ENCODE peak calls at places on chromosomes 16 and 17, in ten cellular contexts. R is heart left ventricle, V is gastrocnemius medialis, F is suprapubic skin, S is transverse colon, Z is GM12878, P is IMR-90, G is thyroid gland, M is adrenal gland, W is body of pancreas. N is an unnamed sample.
A peak's percentile ranks its signal among the peaks of the same experiment; 100 is the strongest.

GRCh38 chr17:62676231-62676943 is 48.9 kb downstream of the MRC2 start:
- DNase-seq in V (no peak), M (no peak), F (no peak), G (no peak), Z (no peak), W (no peak), R (no peak), P (no peak), S (no peak), N (no peak)

GRCh38 chr17:45022655-45023339 is 28.6 kb downstream of the DCAKD start:
- DNase-seq in V (no peak), Z (peak; percentile 45), M (no peak), S (no peak), G (no peak), W (no peak), R (no peak), P (no peak), F (no peak), N (no peak)

GRCh38 chr17:5291683-5292082 is 9.6 kb downstream of the RABEP1 start:
- DNase-seq in F (no peak), G (no peak), W (no peak), V (no peak), P (no peak), R (no peak), M (no peak), Z (no peak), S (no peak), N (no peak)

GRCh38 chr17:29154516-29155234 is 25.5 kb downstream of the MYO18A start:
- DNase-seq in Z (no peak), V (no peak), F (no peak), R (peak; percentile 63), W (peak; percentile 39), M (peak; percentile 66), S (no peak), G (no peak), P (no peak), N (peak; percentile 73)

GRCh38 chr16:84832488-84833141 is 12.8 kb downstream of the CRISPLD2 start:
- DNase-seq in P (peak; percentile 100), R (peak; percentile 91), V (peak; percentile 94), W (peak; percentile 54), Z (no peak), M (peak; percentile 54), G (peak; percentile 47), S (peak; percentile 78), F (peak; percentile 93), N (peak; percentile 65)

GRCh38 chr17:81471804-81472456 is 40.7 kb downstream of the ACTG1 start:
- DNase-seq in Z (no peak), M (no peak), V (peak; percentile 64), G (peak; percentile 64), P (no peak), S (peak; percentile 62), R (no peak), W (peak; percentile 43), F (peak; percentile 91), N (peak; percentile 66)

GRCh38 chr17:34581446-34582184 is 2.2 kb downstream of the TMEM132E start:
- DNase-seq in Z (no peak), S (no peak), R (no peak), P (no peak), F (no peak), W (no peak), M (no peak), G (no peak), V (no peak), N (no peak)

GRCh38 chr16:84841787-84842300 is 22.1 kb downstream of the CRISPLD2 start:
- DNase-seq in Z (no peak), M (no peak), G (peak; percentile 91), R (no peak), F (peak; percentile 62), W (peak; percentile 72), P (no peak), V (no peak), S (peak; percentile 83), N (peak; percentile 72)

GRCh38 chr16:71794018-71794417 is 14.6 kb downstream of the AP1G1 start:
- DNase-seq in G (no peak), F (no peak), Z (no peak), P (no peak), M (no peak), V (no peak), R (no peak), S (no peak), W (no peak), N (no peak)

GRCh38 chr16:12511308-12511707 is 292.4 kb downstream of the CPPED1 start:
- DNase-seq in S (no peak), Z (no peak), V (no peak), P (no peak), G (no peak), R (no peak), F (no peak), W (no peak), M (no peak), N (no peak)

GRCh38 chr17:42227849-42228696 is 33.8 kb upstream of the GHDC start:
- DNase-seq in R (no peak), S (no peak), W (no peak), M (no peak), Z (no peak), G (no peak), F (no peak), V (peak; percentile 34), P (peak; percentile 58), N (no peak)

GRCh38 chr16:6018848-6019489 is 921.4 kb upstream of the EEF2KMT start:
- DNase-seq in Z (no peak), G (no peak), P (no peak), V (no peak), R (no peak), W (no peak), M (no peak), F (no peak), S (no peak), N (no peak)

GRCh38 chr17:73323622-73324455 is 12.0 kb upstream of the CDC42EP4 start:
- DNase-seq in P (peak; percentile 58), W (no peak), R (no peak), G (peak; percentile 24), M (no peak), V (no peak), Z (no peak), F (peak; percentile 83), S (no peak), N (no peak)

GRCh38 chr17:27294689-27295630 is 1.0 kb downstream of the WSB1 start:
- DNase-seq in P (peak; percentile 83), S (peak; percentile 76), V (peak; percentile 64), Z (peak; percentile 66), W (peak; percentile 68), G (peak; percentile 67), M (peak; percentile 81), R (peak; percentile 60), F (peak; percentile 74), N (no peak)

GRCh38 chr17:69325518-69326301 is 1.2 kb downstream of the ABCA5 start:
- DNase-seq in F (no peak), V (no peak), P (no peak), M (peak; percentile 9), Z (no peak), G (no peak), R (no peak), S (peak; percentile 46), W (peak; percentile 45), N (no peak)
- H3K4me3 ChIP-seq in F (peak overlapping the region; percentile 84), V (peak overlapping the region; percentile 93), P (no peak overlapping the region), M (no peak overlapping the region), Z (peak overlapping the region; percentile 76), G (peak overlapping the region; percentile 57), R (peak overlapping the region; percentile 81), S (peak overlapping the region; percentile 67), W (peak overlapping the region; percentile 89), N (peak overlapping the region; percentile 82)

GRCh38 chr16:2771496-2772402 is 5.3 kb downstream of the ELOB start:
- DNase-seq in V (no peak), W (peak; percentile 10), M (no peak), R (no peak), G (no peak), P (no peak), Z (no peak), S (no peak), F (no peak), N (no peak)

GRCh38 chr16:2770781-2771111 is 6.3 kb downstream of the ELOB start:
- DNase-seq in W (no peak), P (no peak), F (no peak), M (no peak), S (no peak), V (no peak), R (no peak), Z (no peak), G (no peak), N (no peak)

GRCh38 chr16:2769100-2769529 is 8.0 kb downstream of the ELOB start:
- DNase-seq in G (no peak), W (no peak), V (no peak), S (no peak), P (no peak), M (no peak), F (no peak), Z (no peak), R (no peak), N (no peak)

GRCh38 chr16:2769675-2770056 is 7.4 kb downstream of the ELOB start:
- DNase-seq in F (no peak), S (peak; percentile 89), R (no peak), Z (no peak), V (no peak), P (no peak), G (no peak), M (no peak), W (no peak), N (no peak)

GRCh38 chr16:2770057-2770780 is 6.9 kb downstream of the ELOB start:
- DNase-seq in P (no peak), F (no peak), R (no peak), G (no peak), M (no peak), V (no peak), Z (no peak), W (peak; percentile 7), S (no peak), N (no peak)
- H3K36me3 ChIP-seq in P (peaks cover 95% of the 10 kb centered on the region), F (peaks cover 87% of the 10 kb centered on the region), R (peaks cover 2% of the 10 kb centered on the region), G (peaks cover 87% of the 10 kb centered on the region), M (peaks cover 95% of the 10 kb centered on the region), V (peaks cover 15% of the 10 kb centered on the region), Z (peaks cover 46% of the 10 kb centered on the region), W (peaks cover 26% of the 10 kb centered on the region), S (peaks cover 44% of the 10 kb centered on the region), N (peaks cover 14% of the 10 kb centered on the region)

GRCh38 chr16:67872631-67873434 is at the start of gene EDC4:
- DNase-seq in R (peak; percentile 88), G (peak; percentile 81), V (peak; percentile 68), M (peak; percentile 86), F (peak; percentile 93), S (peak; percentile 88), Z (peak; percentile 48), P (peak; percentile 78), W (peak; percentile 84), N (peak; percentile 54)
- TF ChIP-seq POLR2A in R (no peak), G (no peak), V (peak; percentile 73), M (peak; percentile 52), F (peak; percentile 8), S (peak; percentile 74), Z (peak; percentile 96), P (peak; percentile 73), W (peak; percentile 30), N (peak; percentile 28)

GRCh38 chr17:49545007-49545660 is 30.5 kb upstream of the NXPH3 start:
- DNase-seq in W (no peak), M (no peak), V (no peak), F (peak; percentile 55), S (no peak), R (no peak), G (no peak), P (no peak), Z (no peak), N (no peak)
- H3K4me3 ChIP-seq in W (no peak overlapping the region), M (no peak overlapping the region), V (no peak overlapping the region), F (no peak overlapping the region), S (no peak overlapping the region), R (no peak overlapping the region), G (no peak overlapping the region), P (no peak overlapping the region), Z (no peak overlapping the region), N (no peak overlapping the region)

GRCh38 chr17:78834571-78834970 is 6.0 kb downstream of the USP36 start:
- DNase-seq in F (no peak), Z (no peak), P (no peak), S (no peak), R (no peak), W (no peak), M (no peak), V (no peak), G (no peak), N (no peak)
- H3K36me3 ChIP-seq in F (peaks cover 79% of the 10 kb centered on the region), Z (peaks cover 17% of the 10 kb centered on the region), P (peaks cover 56% of the 10 kb centered on the region), S (peaks cover 57% of the 10 kb centered on the region), R (peaks cover 5% of the 10 kb centered on the region), W (peaks cover 3% of the 10 kb centered on the region), M (peaks cover 85% of the 10 kb centered on the region), V (peaks cover 7% of the 10 kb centered on the region), G (peaks cover 51% of the 10 kb centered on the region), N (peaks cover 4% of the 10 kb centered on the region)